ENCODE peak calls at places on chromosomes 5 and 9, in six cellular contexts. One of them, this sample, is unnamed.

GRCh38 chr9:13358128-13358527 is 78.6 kb upstream of the MPDZ start:
- DNase-seq in GM06990: no peak
- DNase-seq in Karpas-422: no peak
- DNase-seq in SJSA1: peak; percentile 58
- DNase-seq in CD4-positive, CD25-positive, alpha-beta regulatory T cell: no peak
- DNase-seq in kidney: no peak
- DNase-seq in this sample: no peak

GRCh38 chr5:11675198-11675597 is 229.0 kb downstream of the CTNND2 start:
- DNase-seq in GM06990: no peak
- DNase-seq in Karpas-422: no peak
- DNase-seq in SJSA1: no peak
- DNase-seq in CD4-positive, CD25-positive, alpha-beta regulatory T cell: no peak
- DNase-seq in kidney: no peak
- DNase-seq in this sample: no peak

GRCh38 chr5:134006119-134006514 is 1.3 kb upstream of the VDAC1 start:
- DNase-seq in GM06990: no peak
- DNase-seq in Karpas-422: no peak
- DNase-seq in SJSA1: no peak
- DNase-seq in CD4-positive, CD25-positive, alpha-beta regulatory T cell: no peak
- DNase-seq in kidney: peak; percentile 77
- DNase-seq in this sample: no peak

GRCh38 chr5:128491291-128491690 is 46.8 kb downstream of the FBN2 start:
- DNase-seq in GM06990: no peak
- DNase-seq in Karpas-422: no peak
- DNase-seq in SJSA1: no peak
- DNase-seq in CD4-positive, CD25-positive, alpha-beta regulatory T cell: no peak
- DNase-seq in kidney: no peak
- DNase-seq in this sample: no peak

GRCh38 chr5:17896605-17897004 is 262.3 kb downstream of the TAF11L14 start:
- DNase-seq in GM06990: no peak
- DNase-seq in Karpas-422: no peak
- DNase-seq in SJSA1: no peak
- DNase-seq in CD4-positive, CD25-positive, alpha-beta regulatory T cell: no peak
- DNase-seq in kidney: no peak
- DNase-seq in this sample: no peak

GRCh38 chr9:11457809-11458785 is 845.3 kb upstream of the PTPRD start:
- DNase-seq in GM06990: no peak
- DNase-seq in Karpas-422: no peak
- DNase-seq in SJSA1: no peak
- DNase-seq in CD4-positive, CD25-positive, alpha-beta regulatory T cell: no peak
- DNase-seq in kidney: no peak
- DNase-seq in this sample: no peak

GRCh38 chr5:33306758-33307157 is 134.0 kb upstream of the TARS1 start:
- DNase-seq in GM06990: no peak
- DNase-seq in Karpas-422: no peak
- DNase-seq in SJSA1: no peak
- DNase-seq in CD4-positive, CD25-positive, alpha-beta regulatory T cell: no peak
- DNase-seq in kidney: no peak
- DNase-seq in this sample: no peak

GRCh38 chr5:1131191-1131621 is 19.3 kb upstream of the SLC12A7 start:
- DNase-seq in GM06990: no peak
- DNase-seq in Karpas-422: no peak
- DNase-seq in SJSA1: no peak
- DNase-seq in CD4-positive, CD25-positive, alpha-beta regulatory T cell: no peak
- DNase-seq in kidney: peak; percentile 78
- DNase-seq in this sample: no peak

GRCh38 chr9:109574061-109574882 is 76.2 kb upstream of the PTPN3 start:
- DNase-seq in GM06990: no peak
- DNase-seq in Karpas-422: peak; percentile 81
- DNase-seq in SJSA1: peak; percentile 57
- DNase-seq in CD4-positive, CD25-positive, alpha-beta regulatory T cell: no peak
- DNase-seq in kidney: no peak
- DNase-seq in this sample: no peak

GRCh38 chr9:27572566-27572917 is 739 bp downstream of the C9orf72 start:
- DNase-seq in GM06990: no peak
- DNase-seq in Karpas-422: peak; percentile 81
- DNase-seq in SJSA1: no peak
- DNase-seq in CD4-positive, CD25-positive, alpha-beta regulatory T cell: peak; percentile 27
- DNase-seq in kidney: no peak
- DNase-seq in this sample: no peak

GRCh38 chr5:65981969-65982368 is 55.6 kb downstream of the ERBIN start:
- DNase-seq in GM06990: no peak
- DNase-seq in Karpas-422: no peak
- DNase-seq in SJSA1: no peak
- DNase-seq in CD4-positive, CD25-positive, alpha-beta regulatory T cell: no peak
- DNase-seq in kidney: no peak
- DNase-seq in this sample: no peak

GRCh38 chr5:54285573-54286124 is 24.7 kb downstream of the ARL15 start:
- DNase-seq in GM06990: no peak
- DNase-seq in Karpas-422: no peak
- DNase-seq in SJSA1: no peak
- DNase-seq in CD4-positive, CD25-positive, alpha-beta regulatory T cell: no peak
- DNase-seq in kidney: no peak
- DNase-seq in this sample: no peak

GRCh38 chr5:119945696-119946095 is 316.3 kb downstream of the FAM170A start:
- DNase-seq in GM06990: no peak
- DNase-seq in Karpas-422: no peak
- DNase-seq in SJSA1: no peak
- DNase-seq in CD4-positive, CD25-positive, alpha-beta regulatory T cell: no peak
- DNase-seq in kidney: no peak
- DNase-seq in this sample: no peak

GRCh38 chr5:119943148-119943547 is 313.8 kb downstream of the FAM170A start:
- DNase-seq in GM06990: no peak
- DNase-seq in Karpas-422: peak; percentile 43
- DNase-seq in SJSA1: no peak
- DNase-seq in CD4-positive, CD25-positive, alpha-beta regulatory T cell: no peak
- DNase-seq in kidney: no peak
- DNase-seq in this sample: no peak
- H3K36me3 ChIP-seq in GM06990: no peaks in the 10 kb centered on the region
- H3K36me3 ChIP-seq in Karpas-422: no peaks in the 10 kb centered on the region
- H3K36me3 ChIP-seq in SJSA1: no peaks in the 10 kb centered on the region
- H3K36me3 ChIP-seq in CD4-positive, CD25-positive, alpha-beta regulatory T cell: no peaks in the 10 kb centered on the region
- H3K36me3 ChIP-seq in kidney: no peaks in the 10 kb centered on the region
- H3K36me3 ChIP-seq in this sample: no peaks in the 10 kb centered on the region

DNA sequence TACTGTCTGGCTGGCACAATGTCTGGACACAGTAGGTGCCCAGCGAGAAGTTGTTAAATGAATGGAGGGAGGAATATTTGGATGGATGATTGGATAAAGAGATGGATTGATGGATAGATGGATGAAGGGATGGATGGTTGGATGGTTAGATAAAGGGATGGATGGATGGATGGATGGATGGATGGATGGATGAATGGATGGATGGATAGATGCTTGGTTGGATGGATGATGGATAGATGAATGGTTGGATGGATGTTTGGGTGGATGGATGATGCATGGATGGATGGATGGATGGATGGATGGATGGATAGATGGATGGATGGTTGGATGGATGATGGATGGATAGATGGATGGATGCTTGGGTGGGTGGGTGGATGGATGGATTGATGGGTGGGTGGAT is 90.4 kb downstream of the UBE2QL1 start:
- DNase-seq in GM06990: no peak
- DNase-seq in Karpas-422: no peak
- DNase-seq in SJSA1: no peak
- DNase-seq in CD4-positive, CD25-positive, alpha-beta regulatory T cell: no peak
- DNase-seq in kidney: no peak
- DNase-seq in this sample: no peak
- H3K36me3 ChIP-seq in GM06990: no peaks in the 10 kb centered on the region
- H3K36me3 ChIP-seq in Karpas-422: no peaks in the 10 kb centered on the region
- H3K36me3 ChIP-seq in SJSA1: no peaks in the 10 kb centered on the region
- H3K36me3 ChIP-seq in CD4-positive, CD25-positive, alpha-beta regulatory T cell: no peaks in the 10 kb centered on the region
- H3K36me3 ChIP-seq in kidney: no peaks in the 10 kb centered on the region
- H3K36me3 ChIP-seq in this sample: no peaks in the 10 kb centered on the region

DNA sequence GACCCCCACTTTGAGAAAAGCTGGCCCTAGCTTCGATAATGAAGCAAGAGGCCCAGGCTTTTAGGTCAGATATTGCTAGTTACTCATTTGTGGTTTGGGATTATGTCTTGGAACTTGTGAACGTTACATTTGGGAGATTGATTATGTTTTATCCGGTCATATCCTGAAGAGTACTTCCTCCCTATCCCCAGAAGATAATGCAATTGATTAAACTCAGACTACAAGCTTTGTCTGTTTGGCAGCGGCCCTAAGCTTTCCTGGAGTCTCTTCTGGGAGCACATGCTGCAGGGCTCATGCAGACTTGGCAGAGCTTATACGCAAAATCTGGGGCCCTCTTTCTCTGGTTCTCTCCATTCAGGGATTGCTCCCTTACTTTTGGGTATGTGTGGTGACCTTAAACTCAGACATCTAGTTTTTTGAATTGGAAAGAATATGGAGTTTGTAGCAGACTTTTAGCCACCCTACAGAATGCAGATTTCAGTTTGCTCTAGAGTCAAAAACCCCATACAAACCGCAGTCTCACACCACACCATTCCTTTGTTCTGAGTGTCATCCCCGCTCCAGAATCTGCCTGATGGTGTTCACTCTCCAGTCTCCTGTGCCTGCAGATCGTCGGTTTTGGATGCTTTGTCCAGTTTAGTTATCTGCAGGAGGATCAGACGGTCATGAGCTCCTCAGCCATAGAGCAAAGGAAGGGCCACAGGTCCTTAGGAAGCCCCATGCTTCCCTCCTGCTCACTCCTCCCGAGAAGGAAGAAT is 449.5 kb upstream of the TRPC7 start:
- DNase-seq in GM06990: no peak
- DNase-seq in Karpas-422: no peak
- DNase-seq in SJSA1: peak; percentile 66
- DNase-seq in CD4-positive, CD25-positive, alpha-beta regulatory T cell: no peak
- DNase-seq in kidney: no peak
- DNase-seq in this sample: no peak
- H3K36me3 ChIP-seq in GM06990: no peaks in the 10 kb centered on the region
- H3K36me3 ChIP-seq in Karpas-422: no peaks in the 10 kb centered on the region
- H3K36me3 ChIP-seq in SJSA1: no peaks in the 10 kb centered on the region
- H3K36me3 ChIP-seq in CD4-positive, CD25-positive, alpha-beta regulatory T cell: no peaks in the 10 kb centered on the region
- H3K36me3 ChIP-seq in kidney: no peaks in the 10 kb centered on the region
- H3K36me3 ChIP-seq in this sample: no peaks in the 10 kb centered on the region

GRCh38 chr5:10427978-10428377 is 13.7 kb upstream of the ROPN1L start:
- DNase-seq in GM06990: no peak
- DNase-seq in Karpas-422: no peak
- DNase-seq in SJSA1: no peak
- DNase-seq in CD4-positive, CD25-positive, alpha-beta regulatory T cell: no peak
- DNase-seq in kidney: no peak
- DNase-seq in this sample: no peak
- H3K36me3 ChIP-seq in GM06990: peaks cover 25% of the 10 kb centered on the region
- H3K36me3 ChIP-seq in Karpas-422: peaks cover 22% of the 10 kb centered on the region
- H3K36me3 ChIP-seq in SJSA1: peaks cover 81% of the 10 kb centered on the region
- H3K36me3 ChIP-seq in CD4-positive, CD25-positive, alpha-beta regulatory T cell: peaks cover 87% of the 10 kb centered on the region
- H3K36me3 ChIP-seq in kidney: peaks cover 36% of the 10 kb centered on the region
- H3K36me3 ChIP-seq in this sample: no peaks in the 10 kb centered on the region

GRCh38 chr5:143322931-143323330 is 80.6 kb downstream of the NR3C1 start:
- DNase-seq in GM06990: no peak
- DNase-seq in Karpas-422: no peak
- DNase-seq in SJSA1: no peak
- DNase-seq in CD4-positive, CD25-positive, alpha-beta regulatory T cell: no peak
- DNase-seq in kidney: no peak
- DNase-seq in this sample: no peak
- H3K36me3 ChIP-seq in GM06990: peaks cover 4% of the 10 kb centered on the region
- H3K36me3 ChIP-seq in Karpas-422: peaks cover 38% of the 10 kb centered on the region
- H3K36me3 ChIP-seq in SJSA1: peaks cover 43% of the 10 kb centered on the region
- H3K36me3 ChIP-seq in CD4-positive, CD25-positive, alpha-beta regulatory T cell: no peaks in the 10 kb centered on the region
- H3K36me3 ChIP-seq in kidney: no peaks in the 10 kb centered on the region
- H3K36me3 ChIP-seq in this sample: no peaks in the 10 kb centered on the region

GRCh38 chr5:132203916-132204315 is 23.7 kb downstream of the P4HA2 start:
- DNase-seq in GM06990: no peak
- DNase-seq in Karpas-422: no peak
- DNase-seq in SJSA1: no peak
- DNase-seq in CD4-positive, CD25-positive, alpha-beta regulatory T cell: no peak
- DNase-seq in kidney: no peak
- DNase-seq in this sample: no peak
- H3K36me3 ChIP-seq in GM06990: no peaks in the 10 kb centered on the region
- H3K36me3 ChIP-seq in Karpas-422: no peaks in the 10 kb centered on the region
- H3K36me3 ChIP-seq in SJSA1: peaks cover 77% of the 10 kb centered on the region
- H3K36me3 ChIP-seq in CD4-positive, CD25-positive, alpha-beta regulatory T cell: no peaks in the 10 kb centered on the region
- H3K36me3 ChIP-seq in kidney: peaks cover 21% of the 10 kb centered on the region
- H3K36me3 ChIP-seq in this sample: no peaks in the 10 kb centered on the region

DNA sequence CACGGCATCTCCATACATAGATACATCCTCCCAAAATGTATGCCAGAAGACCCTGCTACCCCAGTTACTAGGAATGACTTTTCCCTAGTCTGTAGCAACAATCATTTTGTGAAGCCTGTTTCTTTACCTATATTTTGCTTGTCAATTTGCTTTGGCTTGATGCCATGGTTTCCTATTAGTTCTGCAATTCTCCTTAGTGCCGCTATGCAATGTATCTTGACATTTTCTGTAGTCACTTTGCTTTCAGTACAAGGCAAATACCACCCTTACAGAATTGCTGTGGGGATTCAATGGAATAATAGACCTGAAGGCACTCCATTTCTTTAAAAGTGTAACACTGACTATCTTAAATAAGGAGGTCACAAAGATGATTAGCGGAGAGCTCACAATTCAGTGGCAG is 291.1 kb downstream of the NR2F1-AS1 start:
- DNase-seq in GM06990: no peak
- DNase-seq in Karpas-422: no peak
- DNase-seq in SJSA1: no peak
- DNase-seq in CD4-positive, CD25-positive, alpha-beta regulatory T cell: no peak
- DNase-seq in kidney: no peak
- DNase-seq in this sample: no peak
- H3K36me3 ChIP-seq in GM06990: no peaks in the 10 kb centered on the region
- H3K36me3 ChIP-seq in Karpas-422: no peaks in the 10 kb centered on the region
- H3K36me3 ChIP-seq in SJSA1: no peaks in the 10 kb centered on the region
- H3K36me3 ChIP-seq in CD4-positive, CD25-positive, alpha-beta regulatory T cell: no peaks in the 10 kb centered on the region
- H3K36me3 ChIP-seq in kidney: no peaks in the 10 kb centered on the region
- H3K36me3 ChIP-seq in this sample: no peaks in the 10 kb centered on the region

GRCh38 chr5:80152778-80153177 is 103.1 kb downstream of the SERINC5 start:
- DNase-seq in GM06990: no peak
- DNase-seq in Karpas-422: no peak
- DNase-seq in SJSA1: no peak
- DNase-seq in CD4-positive, CD25-positive, alpha-beta regulatory T cell: no peak
- DNase-seq in kidney: no peak
- DNase-seq in this sample: no peak
- H3K36me3 ChIP-seq in GM06990: no peaks in the 10 kb centered on the region
- H3K36me3 ChIP-seq in Karpas-422: no peaks in the 10 kb centered on the region
- H3K36me3 ChIP-seq in SJSA1: no peaks in the 10 kb centered on the region
- H3K36me3 ChIP-seq in CD4-positive, CD25-positive, alpha-beta regulatory T cell: peaks cover 56% of the 10 kb centered on the region
- H3K36me3 ChIP-seq in kidney: no peaks in the 10 kb centered on the region
- H3K36me3 ChIP-seq in this sample: no peaks in the 10 kb centered on the region

GRCh38 chr5:157566902-157567489 is 8.6 kb downstream of the ADAM19 start:
- DNase-seq in GM06990: no peak
- DNase-seq in Karpas-422: no peak
- DNase-seq in SJSA1: no peak
- DNase-seq in CD4-positive, CD25-positive, alpha-beta regulatory T cell: no peak
- DNase-seq in kidney: no peak
- DNase-seq in this sample: no peak
- H3K36me3 ChIP-seq in GM06990: peaks cover 12% of the 10 kb centered on the region
- H3K36me3 ChIP-seq in Karpas-422: no peaks in the 10 kb centered on the region
- H3K36me3 ChIP-seq in SJSA1: peaks cover 75% of the 10 kb centered on the region
- H3K36me3 ChIP-seq in CD4-positive, CD25-positive, alpha-beta regulatory T cell: peaks cover 47% of the 10 kb centered on the region
- H3K36me3 ChIP-seq in kidney: no peaks in the 10 kb centered on the region
- H3K36me3 ChIP-seq in this sample: no peaks in the 10 kb centered on the region

GRCh38 chr5:140673187-140673976 is at the start of gene DND1:
- DNase-seq in GM06990: peak; percentile 19
- DNase-seq in Karpas-422: no peak
- DNase-seq in SJSA1: peak; percentile 51
- DNase-seq in CD4-positive, CD25-positive, alpha-beta regulatory T cell: no peak
- DNase-seq in kidney: peak; percentile 73
- DNase-seq in this sample: no peak
- H3K36me3 ChIP-seq in GM06990: peaks cover 47% of the 10 kb centered on the region
- H3K36me3 ChIP-seq in Karpas-422: peaks cover 28% of the 10 kb centered on the region
- H3K36me3 ChIP-seq in SJSA1: peaks cover 98% of the 10 kb centered on the region
- H3K36me3 ChIP-seq in CD4-positive, CD25-positive, alpha-beta regulatory T cell: peaks cover 73% of the 10 kb centered on the region
- H3K36me3 ChIP-seq in kidney: peaks cover 39% of the 10 kb centered on the region
- H3K36me3 ChIP-seq in this sample: peaks cover 70% of the 10 kb centered on the region

This sample was measured in vagina.